ENCODE peak calls at places on chromosomes 11 and 22, in seven cellular contexts. U is activated T-cell treated with anti-CD3 and anti-CD28 coated beads for 1 hour; W is stimulated activated CD8-positive, alpha-beta memory T cell treated with anti-CD3 and anti-CD28 coated beads, Interleukin-7, amount 100 ng/mL, for 24 hours; S is chondrocyte; B is ovary; R is activated CD8-positive, alpha-beta memory T cell treated with anti-CD3 and anti-CD28 coated beads, Interleukin-2, amount 50 U/mL, for 48 hours; J is GM23338. M is an unnamed sample.

GRCh38 chr11:8838248-8838647 is 72.7 kb upstream of the AKIP1 start:
- DNase-seq in B (no peak), R (no peak), S (no peak), J (no peak), W (no peak), U (no peak), M (no peak)

GRCh38 chr11:78841451-78842060 is 266.9 kb upstream of the NARS2 start:
- DNase-seq in R (no peak), S (no peak), W (no peak), U (no peak), J (peak; percentile 51), B (no peak), M (no peak)

GRCh38 chr11:3671334-3672254 is at the start of gene CHRNA10:
- DNase-seq in J (peak; percentile 32), B (no peak), R (no peak), S (no peak), W (no peak), U (no peak), M (no peak)

GRCh38 chr11:17687946-17688670 is 31.3 kb upstream of the MYOD1 start:
- DNase-seq in S (no peak), R (no peak), B (no peak), J (no peak), W (no peak), U (no peak), M (no peak)

GRCh38 chr11:44003736-44004451 is 43.9 kb upstream of the ACCSL start:
- DNase-seq in J (no peak), B (peak; percentile 11), W (no peak), S (no peak), R (peak; percentile 4), U (no peak), M (no peak)

GRCh38 chr11:12768731-12769673 is 94.8 kb downstream of the TEAD1 start:
- DNase-seq in W (no peak), J (no peak), R (no peak), S (no peak), U (no peak), B (no peak), M (no peak)

GRCh38 chr22:39332441-39333064 is 13.1 kb upstream of the RPL3 start:
- DNase-seq in U (no peak), J (no peak), B (no peak), W (no peak), S (no peak), R (no peak), M (no peak)

GRCh38 chr11:75014129-75014528 is 25.4 kb downstream of the NEU3 start:
- DNase-seq in J (no peak), U (no peak), R (no peak), S (no peak), B (no peak), W (no peak), M (no peak)

GRCh38 chr11:57082125-57082524 is 93.4 kb downstream of the OR5AK2 start:
- DNase-seq in S (no peak), B (no peak), W (no peak), J (no peak), R (no peak), U (no peak), M (no peak)

GRCh38 chr11:10627306-10627705 is 58.8 kb upstream of the LYVE1 start:
- DNase-seq in R (no peak), S (no peak), U (no peak), W (no peak), J (no peak), B (no peak), M (no peak)

GRCh38 chr22:42581762-42582716 is 28.3 kb downstream of the SERHL2 start:
- DNase-seq in J (peak; percentile 85), R (peak; percentile 94), S (no peak), B (peak; percentile 80), W (peak; percentile 73), U (peak; percentile 75), M (peak; percentile 96)

GRCh38 chr11:134120143-134120850 is 51.4 kb downstream of the JAM3 start:
- DNase-seq in U (no peak), R (no peak), W (no peak), J (no peak), B (peak; percentile 69), S (no peak), M (no peak)

GRCh38 chr11:116811194-116811593 is 11.9 kb downstream of the APOA4 start:
- DNase-seq in B (no peak), U (no peak), J (no peak), W (no peak), R (no peak), S (no peak), M (no peak)

GRCh38 chr11:69030324-69030723 is 17.3 kb upstream of the MRGPRF start:
- DNase-seq in J (no peak), B (no peak), S (no peak), R (no peak), W (no peak), U (no peak), M (no peak)

GRCh38 chr11:446886-447285 is 3.2 kb upstream of the PTDSS2 start:
- DNase-seq in R (no peak), U (no peak), B (no peak), S (peak; percentile 78), J (no peak), W (no peak), M (no peak)

GRCh38 chr22:27170491-27170890 is 513.1 kb downstream of the MIAT start:
- DNase-seq in B (peak; percentile 51), R (no peak), U (no peak), J (no peak), S (no peak), W (no peak), M (no peak)

GRCh38 chr22:46165975-46166374 is 15.6 kb downstream of the PPARA start:
- DNase-seq in B (no peak), W (no peak), J (peak; percentile 27), R (no peak), S (no peak), U (no peak), M (peak; percentile 63)

GRCh38 chr11:7437706-7438105 is 47.6 kb upstream of the OLFML1 start:
- DNase-seq in W (no peak), U (no peak), R (no peak), B (no peak), S (no peak), J (no peak), M (no peak)

GRCh38 chr11:19441752-19442553 is 201.2 kb upstream of the E2F8 start:
- DNase-seq in W (peak; percentile 7), U (no peak), B (peak; percentile 47), S (no peak), R (peak; percentile 67), J (no peak), M (no peak)

GRCh38 chr11:73981051-73981805 is 1.4 kb downstream of the UCP2 start:
- DNase-seq in U (no peak), R (peak; percentile 61), B (no peak), S (peak; percentile 25), J (no peak), W (no peak), M (no peak)

GRCh38 chr11:5624489-5625278 is at the start of gene TRIM34:
- DNase-seq in J (peak; percentile 76), W (no peak), S (no peak), R (peak; percentile 55), U (peak; percentile 41), B (peak; percentile 56), M (peak; percentile 95)

GRCh38 chr11:71241721-71242259 is 10.6 kb downstream of the SHANK2 start:
- DNase-seq in R (no peak), S (no peak), B (no peak), U (no peak), W (no peak), J (no peak), M (no peak)

GRCh38 chr11:121071456-121072236 is 29.4 kb upstream of the TECTA start:
- DNase-seq in B (no peak), U (no peak), S (no peak), W (no peak), R (no peak), J (peak; percentile 56), M (no peak)

GRCh38 chr11:128796275-128796674 is 70.8 kb downstream of the KCNJ1 start:
- DNase-seq in U (no peak), J (no peak), W (no peak), S (no peak), R (no peak), B (no peak), M (no peak)

GRCh38 chr22:41106122-41106968 is 14.0 kb downstream of the EP300 start:
- DNase-seq in R (no peak), W (no peak), B (peak; percentile 42), U (no peak), J (no peak), S (no peak), M (no peak)

M was measured in Karpas-422.